ENCODE peak calls at places on chromosomes 11 and 22, in five cellular contexts. D is fibroblast of lung; S is HCT116; C is cardiac muscle cell; V is CD8-positive, alpha-beta T cell. I is an unnamed sample.
A peak's percentile ranks its signal among the peaks of the same experiment; 100 is the strongest.

GRCh38 chr11:35146074-35146521 is 7.1 kb downstream of the CD44 start:
- DNase-seq in V (no peak), C (no peak), S (no peak), D (no peak), I (no peak)

GRCh38 chr11:723120-723883 is 17.3 kb downstream of the EPS8L2 start:
- DNase-seq in D (peak; percentile 44), C (peak; percentile 68), V (peak; percentile 41), S (no peak), I (no peak)

GRCh38 chr11:134261626-134262488 is 8.5 kb downstream of the ACAD8 start:
- DNase-seq in S (peak; percentile 6), D (no peak), V (no peak), C (peak; percentile 24), I (no peak)

GRCh38 chr11:12761029-12761428 is 86.8 kb downstream of the TEAD1 start:
- DNase-seq in S (peak; percentile 12), C (peak; percentile 51), D (peak; percentile 47), V (no peak), I (no peak)

GRCh38 chr11:17606206-17607082 is 59.4 kb downstream of the OTOG start:
- DNase-seq in D (no peak), V (no peak), C (no peak), S (no peak), I (no peak)

GRCh38 chr22:21449531-21450319 is 17.5 kb upstream of the TMEM191C start:
- DNase-seq in C (no peak), D (no peak), V (no peak), S (no peak), I (peak; percentile 58)

GRCh38 chr11:81870815-81871214 is 862.8 kb downstream of the FAM181B start:
- DNase-seq in D (no peak), S (no peak), V (no peak), C (no peak), I (no peak)

GRCh38 chr11:123526027-123526805 is 96.1 kb downstream of the GRAMD1B start:
- DNase-seq in D (no peak), S (no peak), V (no peak), C (no peak), I (no peak)

GRCh38 chr22:30204015-30204741 is 42.4 kb downstream of the LIF start:
- DNase-seq in V (no peak), D (no peak), S (no peak), C (no peak), I (no peak)

GRCh38 chr22:22737590-22737989 is 93.2 kb downstream of the GGTLC2 start:
- DNase-seq in D (no peak), V (no peak), S (no peak), C (no peak), I (no peak)

GRCh38 chr11:133681901-133682300 is 149.6 kb upstream of the OPCML start:
- DNase-seq in D (no peak), C (no peak), S (no peak), V (no peak), I (no peak)

GRCh38 chr11:109033627-109034340 is 368.9 kb downstream of the DDX10 start:
- DNase-seq in V (no peak), D (peak; percentile 99), S (no peak), C (peak; percentile 96), I (no peak)

GRCh38 chr11:61874460-61874809 is 16.9 kb downstream of the FADS3 start:
- DNase-seq in D (no peak), V (no peak), C (no peak), S (no peak), I (no peak)

GRCh38 chr22:43272869-43273318 is 70.3 kb downstream of the SCUBE1 start:
- DNase-seq in C (no peak), S (no peak), D (no peak), V (no peak), I (no peak)

GRCh38 chr11:131875611-131876010 is 505.2 kb downstream of the NTM start:
- DNase-seq in C (peak; percentile 42), S (no peak), D (no peak), V (no peak), I (no peak)

GRCh38 chr11:33895752-33896137 is 3.9 kb upstream of the LMO2 start:
- DNase-seq in S (no peak), V (no peak), D (no peak), C (no peak), I (no peak)

GRCh38 chr11:92136792-92137191 is 87.8 kb upstream of the FAT3 start:
- DNase-seq in D (no peak), S (no peak), C (no peak), V (no peak), I (no peak)

GRCh38 chr11:129322941-129323340 is 52.7 kb upstream of the BARX2 start:
- DNase-seq in C (no peak), S (no peak), D (no peak), V (no peak), I (no peak)

GRCh38 chr11:69274531-69275016 is 19.4 kb upstream of the MYEOV start:
- DNase-seq in S (no peak), V (no peak), C (no peak), D (no peak), I (peak; percentile 54)

GRCh38 chr11:108958446-108959123 is 293.7 kb downstream of the DDX10 start:
- DNase-seq in V (no peak), C (peak; percentile 43), D (peak; percentile 74), S (no peak), I (no peak)

GRCh38 chr22:48795664-48796063 is 1032.0 kb downstream of the BRD1 start:
- DNase-seq in S (no peak), V (no peak), C (no peak), D (peak; percentile 2), I (no peak)

GRCh38 chr11:61897387-61898246 is 6.3 kb upstream of the FADS3 start:
- DNase-seq in S (no peak), V (peak; percentile 71), D (peak; percentile 20), C (peak; percentile 79), I (peak; percentile 93)

GRCh38 chr11:76918941-76919386 is 58.2 kb downstream of the ACER3 start:
- DNase-seq in D (peak; percentile 53), S (peak; percentile 44), C (peak; percentile 78), V (no peak), I (no peak)

GRCh38 chr22:36359172-36359973 is 28.4 kb downstream of the MYH9 start:
- DNase-seq in S (no peak), V (no peak), D (no peak), C (no peak), I (no peak)
- H3K4me3 ChIP-seq in S (no peak overlapping the region), V (no peak overlapping the region), D (no peak overlapping the region), C (no peak overlapping the region), I (no peak overlapping the region)

GRCh38 chr11:19934828-19935259 is 222.2 kb downstream of the NAV2 start:
- DNase-seq in C (no peak), D (peak; percentile 88), V (no peak), S (no peak), I (no peak)
- TF ChIP-seq CTCF in C (no peak), D (no peak), V (no peak), S (no peak), I (no peak)

GRCh38 chr22:19148417-19149046 is 1.6 kb downstream of the GSC2 start:
- DNase-seq in D (no peak), S (no peak), V (no peak), C (no peak), I (peak; percentile 51)
- H3K27ac ChIP-seq in D (no peak overlapping the region), S (no peak overlapping the region), V (no peak overlapping the region), C (no peak overlapping the region), I (no peak overlapping the region)

DNA sequence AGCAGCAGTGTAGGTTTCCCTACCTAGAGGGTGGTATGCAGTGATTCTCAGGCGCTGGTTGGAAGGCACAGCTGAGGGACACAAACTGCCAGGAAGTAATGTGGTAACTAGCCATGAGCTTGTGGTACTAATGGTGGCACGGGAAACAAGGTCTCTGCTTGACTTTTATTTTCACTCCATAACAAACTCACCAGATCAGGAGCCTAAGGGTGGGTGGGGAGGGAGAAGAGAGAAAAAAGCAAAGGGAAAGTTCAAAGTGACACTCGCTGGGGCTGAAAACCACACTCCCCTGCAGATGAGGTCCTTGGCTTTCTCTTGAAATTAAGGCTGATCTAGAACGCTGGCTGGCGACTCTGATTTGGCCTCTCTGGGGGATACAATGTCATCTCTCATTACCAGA is 22.0 kb downstream of the TRAF6 start:
- DNase-seq in S (no peak), D (no peak), C (no peak), V (no peak), I (no peak)
- H3K4me3 ChIP-seq in S (no peak overlapping the region), D (no peak overlapping the region), C (no peak overlapping the region), V (no peak overlapping the region), I (no peak overlapping the region)

DNA sequence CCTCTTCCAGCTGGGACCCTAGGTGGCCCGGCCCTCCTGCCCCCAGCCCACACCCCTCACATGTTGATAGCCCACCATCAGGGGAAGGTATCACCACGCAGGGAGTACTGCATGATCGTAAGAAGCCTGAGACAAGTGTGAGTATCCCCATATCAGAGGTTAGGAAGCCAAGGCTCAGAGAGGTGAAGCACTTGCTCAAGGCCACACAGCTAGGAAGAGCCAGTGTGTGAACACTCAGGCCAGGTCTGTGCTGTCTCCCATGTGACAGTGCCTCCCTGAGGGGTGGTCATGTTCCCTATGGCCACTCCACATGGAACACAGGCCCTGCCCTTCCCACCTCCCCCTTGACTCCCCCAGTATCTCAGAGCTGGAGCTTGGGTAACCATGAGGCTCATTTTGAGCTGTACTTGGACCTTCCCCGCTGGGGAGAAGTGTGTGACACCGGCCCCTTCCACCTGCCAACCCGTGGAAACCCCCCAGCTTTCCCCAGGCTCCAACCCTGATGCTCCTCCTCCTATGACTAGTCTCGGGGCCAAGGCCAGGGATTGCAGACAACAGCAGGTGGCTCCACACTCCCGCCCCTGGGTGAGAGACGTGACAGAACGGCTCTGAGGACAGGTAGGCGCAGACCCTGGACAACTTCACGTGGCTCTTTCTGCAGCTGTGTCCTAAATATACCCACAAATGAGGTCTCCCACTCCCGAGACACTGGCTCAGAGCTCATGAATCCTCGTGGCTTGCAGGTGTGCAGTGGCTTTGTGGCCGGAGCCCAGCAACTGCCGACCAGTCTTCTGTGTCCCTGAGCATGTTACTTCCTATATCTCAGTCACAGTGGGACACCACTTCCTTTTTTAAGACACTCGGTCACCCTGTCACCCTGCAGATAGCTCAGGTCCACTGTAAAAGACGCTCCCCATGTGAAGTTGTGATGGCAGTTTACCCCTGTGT is 55.3 kb downstream of the NECTIN1 start:
- DNase-seq in C (no peak), V (no peak), S (no peak), D (no peak), I (peak; percentile 84)
- TF ChIP-seq CTCF in C (no peak), V (no peak), S (no peak), D (no peak), I (no peak)

DNA sequence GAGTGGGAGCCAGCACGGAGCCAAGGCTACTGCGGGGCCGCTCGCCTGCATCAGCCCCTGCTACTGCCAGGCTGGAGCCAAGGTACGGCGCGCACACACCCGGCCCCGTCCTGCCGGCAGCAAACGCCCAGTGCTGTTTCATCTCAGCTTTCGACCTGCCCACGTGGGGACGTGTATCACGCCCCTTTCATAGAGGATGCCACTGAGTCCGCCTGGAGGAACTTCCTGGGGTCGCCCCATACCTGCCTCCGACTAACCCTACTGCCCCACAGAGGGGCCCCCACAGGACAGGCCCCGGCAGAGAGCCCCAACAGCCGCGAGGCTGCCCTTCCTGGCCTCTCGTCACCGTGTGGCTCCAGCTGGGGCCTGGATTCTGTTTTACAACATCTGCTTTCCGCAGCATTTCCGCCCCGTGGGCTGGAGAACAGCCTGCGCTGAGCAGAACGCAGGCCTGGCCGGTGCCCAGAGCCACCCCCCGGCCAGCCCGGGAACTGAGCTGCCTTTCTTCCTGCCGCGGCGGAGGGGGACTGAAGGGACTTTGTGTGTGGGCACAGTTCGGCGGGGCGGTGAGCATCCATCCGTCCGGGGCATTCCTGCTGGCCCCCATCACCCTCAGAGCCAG is 22.9 kb upstream of the ARHGAP8 start:
- DNase-seq in C (peak; percentile 86), D (peak; percentile 66), S (no peak), V (no peak), I (peak; percentile 88)
- H3K27ac ChIP-seq in C (no peak overlapping the region), D (peak overlapping the region; percentile 32), S (no peak overlapping the region), V (no peak overlapping the region), I (peak overlapping the region; percentile 82)

GRCh38 chr22:45997077-45997774 is 20.3 kb upstream of the WNT7B start:
- DNase-seq in C (peak; percentile 99), S (no peak), D (peak; percentile 97), V (no peak), I (peak; percentile 93)
- H3K4me3 ChIP-seq in C (no peak overlapping the region), S (no peak overlapping the region), D (no peak overlapping the region), V (no peak overlapping the region), I (peak overlapping the region; percentile 30)

I was measured in spleen.